ENCODE peak calls at places on chromosomes 13 and 19, in seven cellular contexts. Y is HFF-Myc, F is left lung, K is lower leg skin, Z is hepatocyte, R is AG10803, J is dorsolateral prefrontal cortex. B is an unnamed sample.

GRCh38 chr13:77136902-77137420 is 110.0 kb upstream of the FBXL3 start:
- DNase-seq in Y (peak), F (no peak), K (no peak), Z (no peak), R (peak), J (no peak), B (peak)

GRCh38 chr19:14006766-14007562 is 844 bp upstream of the RFX1 start:
- DNase-seq in Y (no peak), F (peak), K (peak), Z (peak), R (no peak), J (peak), B (no peak)

GRCh38 chr13:66915596-66916185 is 314.4 kb downstream of the PCDH9 start:
- DNase-seq in Y (no peak), F (no peak), K (no peak), Z (no peak), R (no peak), J (no peak), B (no peak)

GRCh38 chr19:43329989-43330388 is 23.5 kb upstream of the CD177 start:
- DNase-seq in Y (no peak), F (no peak), K (peak), Z (no peak), R (no peak), J (no peak), B (no peak)

GRCh38 chr19:48085904-48086864 is 24.4 kb downstream of the PLA2G4C start:
- DNase-seq in Y (no peak), F (no peak), K (no peak), Z (no peak), R (no peak), J (no peak), B (no peak)

GRCh38 chr19:39308531-39309304 is 11.9 kb downstream of the LRFN1 start:
- DNase-seq in Y (no peak), F (peak), K (peak), Z (peak), R (no peak), J (no peak), B (no peak)

GRCh38 chr13:28442872-28443271 is 52.1 kb downstream of the FLT1 start:
- DNase-seq in Y (no peak), F (no peak), K (no peak), Z (no peak), R (no peak), J (no peak), B (no peak)

GRCh38 chr19:38210458-38210987 is 13.5 kb downstream of the DPF1 start:
- DNase-seq in Y (no peak), F (no peak), K (no peak), Z (peak), R (no peak), J (peak), B (no peak)

GRCh38 chr13:38191016-38191415 is 158.6 kb upstream of the UFM1 start:
- DNase-seq in Y (no peak), F (no peak), K (no peak), Z (no peak), R (no peak), J (no peak), B (no peak)

GRCh38 chr13:60411464-60411863 is 14.4 kb downstream of the TDRD3 start:
- DNase-seq in Y (no peak), F (no peak), K (no peak), Z (no peak), R (no peak), J (no peak), B (no peak)

GRCh38 chr13:110925023-110925608 is 10.2 kb upstream of the ANKRD10 start:
- DNase-seq in Y (no peak), F (no peak), K (no peak), Z (no peak), R (no peak), J (no peak), B (no peak)

GRCh38 chr13:71661921-71662320 is 205.1 kb downstream of the DACH1 start:
- DNase-seq in Y (peak), F (no peak), K (no peak), Z (no peak), R (peak), J (no peak), B (no peak)

GRCh38 chr13:97257800-97258799 is 36.0 kb downstream of the MBNL2 start:
- DNase-seq in Y (peak), F (no peak), K (peak), Z (peak), R (peak), J (no peak), B (peak)

GRCh38 chr13:113421673-113422270 is 31.5 kb downstream of the ADPRHL1 start:
- DNase-seq in Y (no peak), F (no peak), K (no peak), Z (peak), R (peak), J (no peak), B (no peak)

GRCh38 chr13:72180253-72180952 is 313.4 kb upstream of the DACH1 start:
- DNase-seq in Y (no peak), F (no peak), K (no peak), Z (no peak), R (peak), J (no peak), B (no peak)

GRCh38 chr13:98853791-98854191 is 101.3 kb upstream of the SLC15A1 start:
- DNase-seq in Y (no peak), F (no peak), K (no peak), Z (no peak), R (peak), J (no peak), B (peak)

GRCh38 chr19:35479278-35479677 is 11.0 kb downstream of the KRTDAP start:
- DNase-seq in Y (no peak), F (no peak), K (no peak), Z (no peak), R (no peak), J (no peak), B (no peak)

GRCh38 chr13:79457948-79458347 is 23.0 kb upstream of the NDFIP2 start:
- DNase-seq in Y (peak), F (no peak), K (no peak), Z (peak), R (peak), J (no peak), B (no peak)

GRCh38 chr13:41356788-41357187 is 45.7 kb downstream of the NAA16 start:
- DNase-seq in Y (no peak), F (no peak), K (no peak), Z (no peak), R (no peak), J (no peak), B (no peak)

DNA sequence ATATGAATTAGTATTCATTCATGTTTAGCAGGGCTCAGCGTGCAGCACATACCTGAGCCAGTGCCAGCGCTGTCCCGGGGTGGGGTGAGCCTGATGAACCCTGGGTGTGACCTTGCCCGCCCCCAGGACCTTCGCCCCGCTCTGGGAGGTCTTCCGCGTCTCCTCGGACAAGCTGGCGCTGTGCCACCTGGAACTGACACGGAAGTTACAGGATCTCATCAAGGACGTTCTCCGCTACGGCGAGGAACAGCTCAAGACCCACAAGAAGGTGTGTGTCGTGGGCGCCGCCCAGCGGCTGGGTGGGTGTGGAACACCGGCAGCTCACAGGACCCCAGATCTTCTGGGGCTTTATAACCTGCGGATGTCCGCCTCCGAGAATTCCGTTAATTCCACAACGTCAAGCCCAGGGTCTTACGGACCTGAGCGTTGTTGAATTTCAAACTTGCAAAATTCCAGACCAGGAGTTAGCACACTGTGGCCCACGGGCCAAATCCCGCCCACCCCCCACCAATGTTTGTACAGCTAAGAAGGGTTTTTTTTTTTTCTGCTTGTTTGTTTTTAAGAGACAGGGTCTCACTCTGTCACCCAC is 15.4 kb downstream of the FCHO1 start:
- DNase-seq in Y (no peak), F (peak), K (peak), Z (peak), R (peak), J (peak), B (no peak)
- H3K4me3 ChIP-seq in Y (no peak), F (no peak), K (no peak), Z (no peak), R (peak), J (no peak), B (peak)

GRCh38 chr13:103388839-103389238 is 322.6 kb upstream of the SLC10A2 start:
- DNase-seq in Y (no peak), F (no peak), K (no peak), Z (no peak), R (no peak), J (no peak), B (no peak)
- TF ChIP-seq CTCF in Y (no peak), F (no peak), K (no peak), Z (no peak), R (no peak), J (no peak), B (no peak)

DNA sequence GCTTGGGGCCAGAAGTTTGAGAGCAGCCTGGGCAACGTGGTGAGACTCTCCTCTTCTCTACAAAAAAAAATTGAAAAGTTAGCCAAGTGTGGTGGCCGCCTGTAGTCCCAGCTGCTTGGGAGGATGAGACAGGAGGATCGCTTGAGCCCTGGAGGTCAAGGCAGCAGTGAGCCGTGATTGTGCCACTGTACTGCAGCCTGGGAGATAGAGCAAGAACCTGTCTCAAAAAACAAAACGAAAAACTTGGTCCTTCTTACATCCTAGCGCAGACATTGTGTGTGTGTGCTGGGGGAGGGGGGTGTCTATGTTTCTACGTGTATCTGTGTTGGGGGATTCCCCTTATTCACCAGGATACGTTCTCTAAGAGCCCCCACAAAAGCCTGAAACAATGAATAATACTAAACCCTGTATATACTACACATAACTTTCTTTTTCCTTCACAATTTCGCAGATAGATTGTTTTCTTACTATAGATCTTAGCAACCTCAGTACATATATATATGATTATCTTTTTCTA is 7.9 kb downstream of the AXL start:
- DNase-seq in Y (no peak), F (no peak), K (peak), Z (no peak), R (no peak), J (no peak), B (no peak)
- H3K4me3 ChIP-seq in Y (peak), F (peak), K (no peak), Z (peak), R (peak), J (peak), B (peak)

GRCh38 chr19:19997656-19998268 is 41.5 kb downstream of the ZNF682 start:
- DNase-seq in Y (no peak), F (no peak), K (no peak), Z (no peak), R (no peak), J (no peak), B (no peak)
- TF ChIP-seq CTCF in Y (peak), F (peak), K (peak), Z (peak), R (peak), J (peak), B (peak)

GRCh38 chr19:40366697-40367561 is 18.4 kb downstream of the PLD3 start:
- DNase-seq in Y (no peak), F (no peak), K (no peak), Z (peak), R (no peak), J (peak), B (no peak)
- H3K4me3 ChIP-seq in Y (no peak), F (no peak), K (no peak), Z (peak), R (no peak), J (peak), B (peak)

DNA sequence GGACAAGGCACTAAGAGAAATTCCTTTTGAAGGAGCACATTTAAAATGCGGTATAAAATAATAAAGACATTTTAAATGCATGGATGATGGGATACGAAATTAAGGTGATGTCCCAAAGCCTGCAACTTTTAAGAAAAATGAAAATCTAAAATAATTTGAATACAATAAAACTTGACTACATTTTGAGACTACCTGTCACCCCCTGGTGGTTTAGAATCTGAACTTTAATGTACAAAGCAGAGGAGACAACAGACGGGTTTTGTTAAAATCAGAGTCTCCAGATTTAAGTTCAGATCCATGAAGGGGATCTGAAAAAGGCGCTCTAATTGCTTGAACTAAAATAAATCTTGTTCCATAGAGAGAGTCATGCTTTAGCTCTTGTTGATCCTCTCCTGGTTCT is 1129.3 kb upstream of the PCDH20 start:
- DNase-seq in Y (no peak), F (no peak), K (no peak), Z (no peak), R (no peak), J (no peak), B (no peak)
- TF ChIP-seq CTCF in Y (no peak), F (no peak), K (no peak), Z (no peak), R (no peak), J (no peak), B (no peak)

GRCh38 chr19:4304509-4305252 is at the start of gene FSD1:
- DNase-seq in Y (no peak), F (no peak), K (no peak), Z (peak), R (peak), J (peak), B (no peak)
- H3K4me3 ChIP-seq in Y (peak), F (no peak), K (no peak), Z (no peak), R (peak), J (peak), B (peak)

GRCh38 chr19:41399525-41399924 is 1.9 kb downstream of the BCKDHA start:
- DNase-seq in Y (no peak), F (no peak), K (no peak), Z (no peak), R (no peak), J (no peak), B (no peak)
- TF ChIP-seq CTCF in Y (no peak), F (no peak), K (no peak), Z (no peak), R (no peak), J (no peak), B (no peak)

DNA sequence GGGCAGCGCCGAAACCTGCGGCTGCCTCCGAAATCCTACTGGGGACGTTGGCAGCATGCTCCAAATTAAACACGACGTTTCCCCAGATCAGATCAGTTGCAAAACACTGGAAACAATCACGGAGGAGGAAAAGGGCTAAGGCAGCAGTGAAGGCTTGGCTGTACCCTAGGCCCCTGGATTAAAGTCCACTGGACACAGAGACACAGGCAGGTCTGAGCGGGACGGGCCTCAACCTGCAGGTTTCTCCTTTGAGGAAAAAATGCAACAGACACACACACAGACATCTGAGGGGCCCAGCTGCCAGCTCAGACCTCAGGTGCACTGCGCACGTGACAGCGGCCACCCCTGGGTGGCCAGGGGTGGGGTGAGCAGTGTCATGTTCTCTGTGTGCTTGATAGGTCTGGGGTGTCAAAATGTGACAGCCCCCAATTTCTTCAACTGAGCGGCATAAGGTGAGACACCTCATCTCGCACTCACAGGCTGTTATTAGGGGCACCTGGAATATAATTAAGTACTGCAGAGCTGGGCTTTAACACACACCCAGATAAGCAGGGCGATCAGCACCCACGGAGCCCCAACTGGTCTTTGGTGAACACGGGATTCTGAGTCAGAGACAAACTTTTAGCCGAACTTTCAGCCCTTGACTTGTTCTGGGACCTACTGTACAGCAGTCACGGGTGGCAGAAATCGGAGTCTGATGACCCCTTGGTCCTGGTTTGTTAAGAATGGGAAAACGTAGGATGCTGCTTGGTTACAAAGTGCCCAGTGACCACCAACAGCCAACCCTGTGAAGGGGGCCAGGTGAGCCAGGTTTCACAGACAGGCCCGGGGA is 9.3 kb downstream of the SH3GL1 start:
- DNase-seq in Y (no peak), F (no peak), K (no peak), Z (peak), R (no peak), J (no peak), B (no peak)
- H3K4me3 ChIP-seq in Y (peak), F (no peak), K (no peak), Z (no peak), R (peak), J (peak), B (peak)

B was measured in AG04449.